ENCODE peak calls at places on chromosomes 5 and 9, in six cellular contexts. One of them, this sample, is unnamed.

GRCh38 chr9:109182940-109183798 is 16.1 kb upstream of the FRRS1L start:
- DNase-seq in ascending aorta: no peak
- DNase-seq in fibroblast of the aortic adventitia: peak
- DNase-seq in cardiac muscle cell: peak
- DNase-seq in keratinocyte: no peak
- DNase-seq in foreskin fibroblast: peak
- DNase-seq in this sample: peak

GRCh38 chr5:134975078-134975715 is 7.5 kb downstream of the CATSPER3 start:
- DNase-seq in ascending aorta: no peak
- DNase-seq in fibroblast of the aortic adventitia: no peak
- DNase-seq in cardiac muscle cell: no peak
- DNase-seq in keratinocyte: no peak
- DNase-seq in foreskin fibroblast: peak
- DNase-seq in this sample: no peak

GRCh38 chr5:116301110-116301509 is 216.3 kb downstream of the COMMD10 start:
- DNase-seq in ascending aorta: no peak
- DNase-seq in fibroblast of the aortic adventitia: no peak
- DNase-seq in cardiac muscle cell: no peak
- DNase-seq in keratinocyte: no peak
- DNase-seq in foreskin fibroblast: no peak
- DNase-seq in this sample: no peak

GRCh38 chr9:88776717-88777497 is 214.4 kb upstream of the S1PR3 start:
- DNase-seq in ascending aorta: no peak
- DNase-seq in fibroblast of the aortic adventitia: peak
- DNase-seq in cardiac muscle cell: no peak
- DNase-seq in keratinocyte: peak
- DNase-seq in foreskin fibroblast: peak
- DNase-seq in this sample: peak

GRCh38 chr9:103574056-103574455 is 520.1 kb upstream of the SMC2 start:
- DNase-seq in ascending aorta: no peak
- DNase-seq in fibroblast of the aortic adventitia: no peak
- DNase-seq in cardiac muscle cell: no peak
- DNase-seq in keratinocyte: no peak
- DNase-seq in foreskin fibroblast: no peak
- DNase-seq in this sample: no peak

GRCh38 chr9:136997355-136997754 is 987 bp upstream of the CLIC3 start:
- DNase-seq in ascending aorta: no peak
- DNase-seq in fibroblast of the aortic adventitia: no peak
- DNase-seq in cardiac muscle cell: no peak
- DNase-seq in keratinocyte: no peak
- DNase-seq in foreskin fibroblast: no peak
- DNase-seq in this sample: no peak

GRCh38 chr5:84634256-84634655 is 249.6 kb upstream of the EDIL3 start:
- DNase-seq in ascending aorta: no peak
- DNase-seq in fibroblast of the aortic adventitia: no peak
- DNase-seq in cardiac muscle cell: no peak
- DNase-seq in keratinocyte: no peak
- DNase-seq in foreskin fibroblast: no peak
- DNase-seq in this sample: peak

GRCh38 chr9:83649080-83649479 is 26.1 kb downstream of the IDNK start:
- DNase-seq in ascending aorta: peak
- DNase-seq in fibroblast of the aortic adventitia: peak
- DNase-seq in cardiac muscle cell: peak
- DNase-seq in keratinocyte: no peak
- DNase-seq in foreskin fibroblast: peak
- DNase-seq in this sample: peak

GRCh38 chr5:54991446-54991845 is 6.1 kb upstream of the ESM1 start:
- DNase-seq in ascending aorta: no peak
- DNase-seq in fibroblast of the aortic adventitia: no peak
- DNase-seq in cardiac muscle cell: peak
- DNase-seq in keratinocyte: no peak
- DNase-seq in foreskin fibroblast: no peak
- DNase-seq in this sample: no peak

GRCh38 chr5:468401-468800 is 25.4 kb downstream of the EXOC3 start:
- DNase-seq in ascending aorta: no peak
- DNase-seq in fibroblast of the aortic adventitia: no peak
- DNase-seq in cardiac muscle cell: no peak
- DNase-seq in keratinocyte: no peak
- DNase-seq in foreskin fibroblast: no peak
- DNase-seq in this sample: peak

GRCh38 chr5:93246093-93246855 is 334.7 kb downstream of the NR2F1-AS1 start:
- DNase-seq in ascending aorta: no peak
- DNase-seq in fibroblast of the aortic adventitia: peak
- DNase-seq in cardiac muscle cell: no peak
- DNase-seq in keratinocyte: no peak
- DNase-seq in foreskin fibroblast: peak
- DNase-seq in this sample: no peak

GRCh38 chr9:125829743-125830142 is 82.6 kb downstream of the PBX3 start:
- DNase-seq in ascending aorta: peak
- DNase-seq in fibroblast of the aortic adventitia: peak
- DNase-seq in cardiac muscle cell: no peak
- DNase-seq in keratinocyte: no peak
- DNase-seq in foreskin fibroblast: peak
- DNase-seq in this sample: no peak
- H3K4me3 ChIP-seq in ascending aorta: peak
- H3K4me3 ChIP-seq in fibroblast of the aortic adventitia: peak
- H3K4me3 ChIP-seq in cardiac muscle cell: no peak
- H3K4me3 ChIP-seq in keratinocyte: peak
- H3K4me3 ChIP-seq in foreskin fibroblast: peak
- H3K4me3 ChIP-seq in this sample: peak

GRCh38 chr9:90805006-90805993 is 3.7 kb downstream of the SYK start:
- DNase-seq in ascending aorta: no peak
- DNase-seq in fibroblast of the aortic adventitia: no peak
- DNase-seq in cardiac muscle cell: no peak
- DNase-seq in keratinocyte: no peak
- DNase-seq in foreskin fibroblast: no peak
- DNase-seq in this sample: peak
- H3K4me3 ChIP-seq in ascending aorta: no peak
- H3K4me3 ChIP-seq in fibroblast of the aortic adventitia: no peak
- H3K4me3 ChIP-seq in cardiac muscle cell: no peak
- H3K4me3 ChIP-seq in keratinocyte: no peak
- H3K4me3 ChIP-seq in foreskin fibroblast: no peak
- H3K4me3 ChIP-seq in this sample: no peak

GRCh38 chr5:141001466-141001853 is 35.2 kb downstream of the PCDHAC2 start:
- DNase-seq in ascending aorta: no peak
- DNase-seq in fibroblast of the aortic adventitia: no peak
- DNase-seq in cardiac muscle cell: peak
- DNase-seq in keratinocyte: no peak
- DNase-seq in foreskin fibroblast: no peak
- DNase-seq in this sample: no peak
- H3K4me3 ChIP-seq in ascending aorta: peak
- H3K4me3 ChIP-seq in fibroblast of the aortic adventitia: no peak
- H3K4me3 ChIP-seq in cardiac muscle cell: peak
- H3K4me3 ChIP-seq in keratinocyte: peak
- H3K4me3 ChIP-seq in foreskin fibroblast: no peak
- H3K4me3 ChIP-seq in this sample: no peak

DNA sequence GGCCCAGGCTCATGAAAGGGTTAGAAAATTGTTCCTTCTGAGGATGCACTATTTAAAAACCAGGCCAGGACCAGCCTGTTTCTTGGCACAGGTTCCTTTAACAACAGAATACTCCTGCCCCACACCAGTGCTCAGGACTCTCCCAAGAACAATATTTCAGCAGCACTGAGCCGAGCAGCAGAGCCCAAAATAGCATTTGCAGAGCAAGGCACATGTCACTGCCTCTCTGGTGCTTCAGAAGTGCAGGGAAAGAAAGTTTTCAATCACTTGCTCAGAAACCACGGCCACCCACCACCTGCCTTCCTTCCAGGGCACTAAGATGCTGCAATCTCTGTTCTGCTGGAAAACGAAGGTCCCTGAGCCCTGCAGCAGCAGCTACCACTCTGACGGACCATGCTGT is 77.6 kb downstream of the SIL1 start:
- DNase-seq in ascending aorta: peak
- DNase-seq in fibroblast of the aortic adventitia: no peak
- DNase-seq in cardiac muscle cell: no peak
- DNase-seq in keratinocyte: no peak
- DNase-seq in foreskin fibroblast: no peak
- DNase-seq in this sample: no peak
- H3K4me3 ChIP-seq in ascending aorta: peak
- H3K4me3 ChIP-seq in fibroblast of the aortic adventitia: no peak
- H3K4me3 ChIP-seq in cardiac muscle cell: no peak
- H3K4me3 ChIP-seq in keratinocyte: no peak
- H3K4me3 ChIP-seq in foreskin fibroblast: no peak
- H3K4me3 ChIP-seq in this sample: no peak

DNA sequence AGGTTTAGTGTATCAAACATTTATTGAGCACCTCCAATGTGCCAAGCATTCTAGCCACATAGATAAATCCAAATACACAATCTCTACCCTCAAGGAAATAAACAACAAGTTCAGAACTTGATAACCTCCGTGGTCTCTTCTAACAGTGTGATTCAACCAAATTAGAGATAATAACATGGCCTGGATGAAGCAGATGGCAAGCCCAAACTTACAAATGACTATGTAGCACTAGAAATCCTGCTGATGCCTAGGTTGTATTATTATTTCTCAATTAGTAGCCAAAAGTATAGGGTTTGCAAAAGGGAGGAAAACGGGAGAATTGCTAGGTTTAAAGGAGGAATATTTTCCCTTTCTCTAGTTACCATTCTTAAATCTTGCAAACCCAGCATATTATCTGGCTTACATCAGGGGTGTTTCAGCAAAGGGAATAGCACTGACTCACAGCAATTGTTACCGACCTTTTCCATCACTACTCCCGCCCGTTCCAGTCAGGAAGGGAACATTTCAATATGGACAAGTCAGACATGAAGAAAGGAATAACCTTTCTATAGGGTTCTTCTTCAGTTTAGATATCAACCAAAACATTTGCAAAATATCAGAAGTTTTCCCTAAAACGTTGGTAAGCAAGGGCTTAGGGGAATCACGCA is 2.3 kb downstream of the DPYSL3 start:
- DNase-seq in ascending aorta: peak
- DNase-seq in fibroblast of the aortic adventitia: peak
- DNase-seq in cardiac muscle cell: no peak
- DNase-seq in keratinocyte: no peak
- DNase-seq in foreskin fibroblast: peak
- DNase-seq in this sample: peak
- H3K4me3 ChIP-seq in ascending aorta: peak
- H3K4me3 ChIP-seq in fibroblast of the aortic adventitia: peak
- H3K4me3 ChIP-seq in cardiac muscle cell: no peak
- H3K4me3 ChIP-seq in keratinocyte: no peak
- H3K4me3 ChIP-seq in foreskin fibroblast: peak
- H3K4me3 ChIP-seq in this sample: peak

DNA sequence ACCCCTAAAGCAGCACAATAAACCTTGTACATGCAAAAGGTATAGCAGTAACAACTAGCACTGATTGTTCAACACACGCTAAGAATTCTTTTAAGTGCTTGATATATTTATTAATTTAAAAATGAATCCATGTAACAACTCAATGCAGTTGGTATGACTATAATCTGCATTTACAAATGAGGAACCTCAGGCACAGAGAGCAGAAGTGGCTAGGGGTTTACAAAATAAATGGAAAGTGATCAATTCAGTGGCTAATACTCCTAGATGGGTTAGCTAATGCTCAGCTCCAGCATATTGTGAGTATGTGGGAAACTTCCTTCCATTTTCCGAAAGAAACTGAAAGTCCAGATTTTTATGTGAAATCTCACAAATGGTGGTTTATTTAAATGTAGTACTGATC is 128.1 kb downstream of the RFX3 start:
- DNase-seq in ascending aorta: no peak
- DNase-seq in fibroblast of the aortic adventitia: no peak
- DNase-seq in cardiac muscle cell: no peak
- DNase-seq in keratinocyte: no peak
- DNase-seq in foreskin fibroblast: no peak
- DNase-seq in this sample: no peak
- H3K4me3 ChIP-seq in ascending aorta: no peak
- H3K4me3 ChIP-seq in fibroblast of the aortic adventitia: no peak
- H3K4me3 ChIP-seq in cardiac muscle cell: no peak
- H3K4me3 ChIP-seq in keratinocyte: no peak
- H3K4me3 ChIP-seq in foreskin fibroblast: no peak
- H3K4me3 ChIP-seq in this sample: no peak

GRCh38 chr9:106326493-106326892 is 536.5 kb upstream of the ZNF462 start:
- DNase-seq in ascending aorta: no peak
- DNase-seq in fibroblast of the aortic adventitia: no peak
- DNase-seq in cardiac muscle cell: no peak
- DNase-seq in keratinocyte: no peak
- DNase-seq in foreskin fibroblast: no peak
- DNase-seq in this sample: no peak

GRCh38 chr9:106324596-106325280 is 538.2 kb upstream of the ZNF462 start:
- DNase-seq in ascending aorta: no peak
- DNase-seq in fibroblast of the aortic adventitia: no peak
- DNase-seq in cardiac muscle cell: peak
- DNase-seq in keratinocyte: no peak
- DNase-seq in foreskin fibroblast: no peak
- DNase-seq in this sample: no peak

GRCh38 chr9:106322741-106323140 is 540.2 kb upstream of the ZNF462 start:
- DNase-seq in ascending aorta: no peak
- DNase-seq in fibroblast of the aortic adventitia: no peak
- DNase-seq in cardiac muscle cell: no peak
- DNase-seq in keratinocyte: no peak
- DNase-seq in foreskin fibroblast: no peak
- DNase-seq in this sample: no peak

GRCh38 chr9:106324071-106324470 is 538.9 kb upstream of the ZNF462 start:
- DNase-seq in ascending aorta: no peak
- DNase-seq in fibroblast of the aortic adventitia: no peak
- DNase-seq in cardiac muscle cell: peak
- DNase-seq in keratinocyte: no peak
- DNase-seq in foreskin fibroblast: no peak
- DNase-seq in this sample: no peak
- H3K4me3 ChIP-seq in ascending aorta: no peak
- H3K4me3 ChIP-seq in fibroblast of the aortic adventitia: no peak
- H3K4me3 ChIP-seq in cardiac muscle cell: no peak
- H3K4me3 ChIP-seq in keratinocyte: no peak
- H3K4me3 ChIP-seq in foreskin fibroblast: no peak
- H3K4me3 ChIP-seq in this sample: no peak

GRCh38 chr5:150734579-150735384 is 24.0 kb downstream of the DCTN4 start:
- DNase-seq in ascending aorta: peak
- DNase-seq in fibroblast of the aortic adventitia: no peak
- DNase-seq in cardiac muscle cell: no peak
- DNase-seq in keratinocyte: no peak
- DNase-seq in foreskin fibroblast: no peak
- DNase-seq in this sample: no peak
- H3K4me3 ChIP-seq in ascending aorta: no peak
- H3K4me3 ChIP-seq in fibroblast of the aortic adventitia: no peak
- H3K4me3 ChIP-seq in cardiac muscle cell: no peak
- H3K4me3 ChIP-seq in keratinocyte: no peak
- H3K4me3 ChIP-seq in foreskin fibroblast: no peak
- H3K4me3 ChIP-seq in this sample: no peak

DNA sequence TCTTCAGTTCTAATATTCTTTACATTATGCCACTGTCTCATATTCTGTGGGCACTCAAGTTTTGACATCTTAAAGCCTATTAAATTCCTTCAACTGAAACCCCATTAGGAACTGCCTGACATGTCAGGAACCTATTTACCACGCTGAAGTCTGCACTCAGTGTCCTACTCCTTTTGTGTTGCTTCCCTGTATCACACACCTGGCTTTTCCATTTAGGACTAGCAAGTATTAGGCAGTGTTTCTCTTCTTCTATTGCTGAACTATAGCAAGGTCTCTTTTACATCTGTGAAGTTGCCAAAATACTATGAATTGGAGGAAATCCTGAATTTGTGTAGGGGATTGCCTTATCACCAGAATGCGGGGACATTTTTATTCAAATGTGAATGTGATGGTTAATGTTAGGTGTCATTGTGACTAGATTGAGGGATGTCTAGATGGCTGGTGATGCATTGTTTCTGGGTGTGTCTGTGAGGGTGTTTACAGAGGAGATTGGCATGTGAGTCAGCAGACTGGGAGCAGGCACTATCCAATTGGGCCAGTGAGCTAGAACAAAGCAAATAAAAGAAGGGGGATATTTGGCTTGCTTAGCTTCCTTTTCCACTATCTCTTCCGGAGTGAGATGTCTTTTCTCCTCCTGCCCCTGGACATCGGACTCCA is 21.2 kb upstream of the VCAN start:
- DNase-seq in ascending aorta: no peak
- DNase-seq in fibroblast of the aortic adventitia: peak
- DNase-seq in cardiac muscle cell: no peak
- DNase-seq in keratinocyte: no peak
- DNase-seq in foreskin fibroblast: peak
- DNase-seq in this sample: no peak
- H3K4me3 ChIP-seq in ascending aorta: no peak
- H3K4me3 ChIP-seq in fibroblast of the aortic adventitia: no peak
- H3K4me3 ChIP-seq in cardiac muscle cell: no peak
- H3K4me3 ChIP-seq in keratinocyte: no peak
- H3K4me3 ChIP-seq in foreskin fibroblast: no peak
- H3K4me3 ChIP-seq in this sample: no peak

This sample was measured in osteoblast.